ENCODE peak calls at places on chromosomes 2 and 18, in five cellular contexts. G is HCT116, Q is endothelial cell, X is astrocyte, M is tibial artery. P is an unnamed sample.

GRCh38 chr2:242063364-242064249 is 194.1 kb downstream of the RTP5 start:
- DNase-seq in Q (no peak), M (no peak), G (no peak), X (no peak), P (no peak)

GRCh38 chr2:239937866-239938640 is 87.1 kb downstream of the NDUFA10 start:
- DNase-seq in M (no peak), Q (no peak), G (no peak), X (no peak), P (peak)

GRCh38 chr2:12665334-12665733 is 51.4 kb upstream of the TRIB2 start:
- DNase-seq in X (no peak), Q (no peak), G (peak), M (no peak), P (no peak)

GRCh38 chr2:30410217-30410616 is 36.8 kb upstream of the LCLAT1 start:
- DNase-seq in G (no peak), M (no peak), Q (no peak), X (peak), P (no peak)

GRCh38 chr2:95359035-95359434 is 43.5 kb upstream of the FAHD2A start:
- DNase-seq in X (peak), Q (no peak), G (no peak), M (peak), P (no peak)

GRCh38 chr18:61635901-61636528 is 256.8 kb downstream of the RNF152 start:
- DNase-seq in Q (peak), X (peak), G (peak), M (peak), P (no peak)

GRCh38 chr2:167509585-167509984 is 621.3 kb downstream of the XIRP2 start:
- DNase-seq in M (no peak), Q (peak), X (peak), G (no peak), P (no peak)

GRCh38 chr18:76873311-76873710 is 51.0 kb downstream of the ZNF236 start:
- DNase-seq in X (no peak), G (no peak), M (no peak), Q (no peak), P (no peak)

GRCh38 chr2:43149482-43150107 is 76.8 kb downstream of the ZFP36L2 start:
- DNase-seq in Q (no peak), G (no peak), M (no peak), X (no peak), P (no peak)

GRCh38 chr2:105645031-105645940 is 99.4 kb upstream of the NCK2 start:
- DNase-seq in Q (no peak), G (no peak), X (no peak), M (no peak), P (no peak)

GRCh38 chr2:239706407-239706806 is 305.6 kb upstream of the HDAC4 start:
- DNase-seq in G (no peak), X (no peak), Q (no peak), M (no peak), P (no peak)

GRCh38 chr18:45517181-45517741 is 98.0 kb upstream of the SLC14A2 start:
- DNase-seq in X (peak), G (no peak), M (peak), Q (no peak), P (no peak)

GRCh38 chr2:230995821-230996220 is at the start of gene SPATA3:
- DNase-seq in Q (no peak), G (no peak), M (no peak), X (no peak), P (no peak)

GRCh38 chr2:92073815-92074548 is 2797.2 kb upstream of the TEKT4 start:
- DNase-seq in G (no peak), Q (no peak), X (no peak), M (no peak), P (no peak)

GRCh38 chr2:233436191-233436581 is 81.9 kb downstream of the DGKD start:
- DNase-seq in G (no peak), Q (no peak), M (peak), X (no peak), P (peak)

GRCh38 chr2:176653856-176654443 is 384.7 kb downstream of the MTX2 start:
- DNase-seq in M (peak), X (peak), G (peak), Q (peak), P (peak)

GRCh38 chr18:41845563-41845962 is 109.5 kb upstream of the PIK3C3 start:
- DNase-seq in M (no peak), X (no peak), G (no peak), Q (no peak), P (no peak)

GRCh38 chr2:121502246-121502645 is 28.4 kb upstream of the RNU4ATAC start:
- DNase-seq in X (peak), Q (no peak), G (no peak), M (no peak), P (no peak)

GRCh38 chr2:56811401-56811800 is 627.6 kb downstream of the CCDC85A start:
- DNase-seq in G (no peak), M (no peak), X (no peak), Q (no peak), P (no peak)

GRCh38 chr2:101396352-101396717 is 9.0 kb upstream of the CREG2 start:
- DNase-seq in M (no peak), Q (no peak), X (peak), G (no peak), P (no peak)

GRCh38 chr2:67996772-67997527 is 65.9 kb downstream of the C1D start:
- DNase-seq in M (no peak), G (no peak), X (no peak), Q (no peak), P (no peak)

GRCh38 chr18:76823574-76823973 is 1.2 kb downstream of the ZNF236 start:
- DNase-seq in M (no peak), Q (peak), X (peak), G (no peak), P (no peak)

GRCh38 chr2:119198267-119198840 is 25.3 kb upstream of the STEAP3 start:
- DNase-seq in G (no peak), M (no peak), X (peak), Q (no peak), P (no peak)

GRCh38 chr2:16320716-16321115 is 344.9 kb downstream of the CYRIA start:
- DNase-seq in G (no peak), M (no peak), X (no peak), Q (no peak), P (no peak)

GRCh38 chr2:69241039-69241586 is 145.9 kb downstream of the GFPT1 start:
- DNase-seq in X (no peak), M (no peak), G (no peak), Q (no peak), P (no peak)

DNA sequence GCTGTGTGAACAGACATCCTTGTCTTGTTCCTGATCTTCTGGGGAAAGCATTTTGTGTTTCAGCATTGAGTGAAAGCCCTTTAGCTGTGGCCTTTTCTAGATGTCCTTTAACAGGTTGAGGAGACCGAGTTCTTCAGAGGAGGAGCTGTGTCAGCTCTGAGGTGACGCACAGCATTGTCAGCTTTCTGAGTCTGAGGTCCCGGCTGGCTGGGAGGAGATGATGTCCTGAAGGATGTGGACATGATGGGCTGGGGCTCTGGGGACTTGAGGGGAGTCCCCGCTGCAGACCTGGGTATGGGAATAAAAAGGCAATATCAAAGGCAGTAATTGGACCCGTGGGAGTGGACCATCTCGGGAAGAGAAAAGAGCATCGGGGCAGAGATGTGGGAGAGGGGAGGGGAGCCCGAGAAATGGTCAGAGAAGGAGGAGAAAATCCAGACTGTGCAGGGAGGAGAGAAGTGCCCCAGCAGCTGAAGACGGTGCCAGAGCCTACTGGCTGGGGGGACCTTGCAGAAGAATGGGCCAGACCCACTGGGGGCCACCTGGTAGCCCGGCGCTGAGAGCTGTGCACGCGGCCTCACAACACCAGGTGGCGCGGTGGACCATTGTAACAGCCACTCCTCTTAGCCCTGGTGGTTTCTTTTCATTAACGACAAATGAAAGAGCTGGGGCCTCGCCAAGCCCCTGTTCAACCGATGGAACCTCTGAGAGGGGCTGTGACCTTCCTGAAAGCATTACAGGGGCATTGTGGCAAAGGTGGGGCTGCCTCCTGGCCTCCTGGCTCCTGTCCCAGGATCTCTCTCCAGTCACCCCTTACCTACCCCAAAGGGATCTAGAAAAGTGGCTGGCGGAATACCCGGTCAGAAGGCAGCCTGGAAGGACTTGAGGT is 61.6 kb downstream of the ST3GAL5 start:
- DNase-seq in Q (peak), M (peak), G (peak), X (no peak), P (peak)
- TF ChIP-seq CTCF in Q (peak), M (peak), G (peak), X (peak), P (peak)

DNA sequence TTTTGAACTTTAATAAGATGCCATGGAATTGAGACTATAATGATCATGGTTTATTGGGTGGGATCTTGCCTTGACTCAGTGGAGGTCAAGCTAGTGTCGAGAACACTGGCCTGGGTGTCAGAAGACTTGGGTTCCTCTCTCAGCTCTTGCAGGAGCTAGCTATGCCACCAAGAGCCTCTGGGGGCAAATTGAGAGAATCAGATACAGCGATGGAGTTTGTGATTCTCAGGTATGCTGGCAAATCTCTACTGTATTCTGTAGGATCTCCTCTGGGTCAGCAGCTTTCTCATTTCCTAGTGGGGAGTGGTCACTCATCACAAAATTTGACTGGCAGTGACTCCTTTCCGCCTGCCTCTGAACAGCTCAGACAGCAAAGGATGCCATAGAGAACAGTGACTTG is 477.0 kb downstream of the RNF144A start:
- DNase-seq in G (no peak), X (no peak), M (no peak), Q (no peak), P (no peak)
- TF ChIP-seq CTCF in G (no peak), X (no peak), M (no peak), Q (no peak), P (no peak)

GRCh38 chr2:70923378-70924015 is 12.2 kb upstream of the ATP6V1B1 start:
- DNase-seq in X (no peak), M (no peak), G (no peak), Q (peak), P (no peak)
- TF ChIP-seq CTCF in X (no peak), M (no peak), G (peak), Q (peak), P (no peak)

GRCh38 chr2:46337208-46337994 is 40.2 kb downstream of the EPAS1 start:
- DNase-seq in Q (no peak), X (no peak), M (no peak), G (no peak), P (no peak)
- TF ChIP-seq CTCF in Q (no peak), X (no peak), M (no peak), G (no peak), P (no peak)